ENCODE peak calls at places on chromosomes 7 and 10, in seven cellular contexts. R is H1, G is SK-N-SH, H is HCT116, N is HepG2, A is K562, Y is GM12878. C is an unnamed sample.

GRCh38 chr10:33180390-33180789 is 154.1 kb downstream of the NRP1 start:
- DNase-seq in R (no peak), G (no peak), H (no peak), N (peak; percentile 4), A (no peak), Y (no peak), C (no peak)

GRCh38 chr7:42080831-42081230 is 156.2 kb downstream of the GLI3 start:
- DNase-seq in R (no peak), G (no peak), H (no peak), N (no peak), A (no peak), Y (no peak), C (no peak)

GRCh38 chr10:70328987-70329386 is 45.2 kb upstream of the NPFFR1 start:
- DNase-seq in R (no peak), G (no peak), H (no peak), N (no peak), A (no peak), Y (no peak), C (no peak)

GRCh38 chr10:105063796-105064195 is 422.7 kb downstream of the SORCS3 start:
- DNase-seq in R (peak; percentile 71), G (peak; percentile 52), H (peak; percentile 2), N (peak; percentile 5), A (no peak), Y (no peak), C (peak; percentile 4)

GRCh38 chr7:30285531-30286284 is 1.3 kb downstream of the ZNRF2 start:
- DNase-seq in R (peak; percentile 71), G (peak; percentile 73), H (no peak), N (peak; percentile 34), A (no peak), Y (no peak), C (no peak)

GRCh38 chr7:1954366-1955004 is 278.3 kb downstream of the MAD1L1 start:
- DNase-seq in R (no peak), G (no peak), H (no peak), N (no peak), A (peak; percentile 57), Y (no peak), C (no peak)

GRCh38 chr7:43586251-43586900 is 3.5 kb downstream of the STK17A start:
- DNase-seq in R (no peak), G (no peak), H (no peak), N (peak; percentile 82), A (no peak), Y (no peak), C (no peak)

GRCh38 chr7:128913856-128914565 is 3.5 kb upstream of the KCP start:
- DNase-seq in R (peak; percentile 35), G (peak; percentile 37), H (no peak), N (no peak), A (no peak), Y (no peak), C (no peak)

GRCh38 chr7:149708026-149708425 is 65.4 kb downstream of the ZNF467 start:
- DNase-seq in R (no peak), G (no peak), H (no peak), N (no peak), A (peak; percentile 3), Y (no peak), C (no peak)

GRCh38 chr10:24310104-24310503 is 101.2 kb downstream of the KIAA1217 start:
- DNase-seq in R (no peak), G (no peak), H (no peak), N (no peak), A (no peak), Y (no peak), C (no peak)

GRCh38 chr7:121178869-121179497 is 149.8 kb upstream of the WNT16 start:
- DNase-seq in R (no peak), G (no peak), H (no peak), N (no peak), A (no peak), Y (no peak), C (no peak)

GRCh38 chr7:121180436-121181063 is 148.2 kb upstream of the WNT16 start:
- DNase-seq in R (no peak), G (no peak), H (no peak), N (no peak), A (no peak), Y (peak; percentile 79), C (no peak)

GRCh38 chr7:121181357-121181756 is 147.4 kb upstream of the WNT16 start:
- DNase-seq in R (no peak), G (no peak), H (no peak), N (no peak), A (no peak), Y (no peak), C (no peak)

GRCh38 chr7:121182902-121183301 is 145.9 kb upstream of the WNT16 start:
- DNase-seq in R (no peak), G (no peak), H (no peak), N (no peak), A (no peak), Y (no peak), C (no peak)

GRCh38 chr7:121182281-121182680 is 146.5 kb upstream of the WNT16 start:
- DNase-seq in R (no peak), G (no peak), H (no peak), N (no peak), A (no peak), Y (no peak), C (no peak)
- TF ChIP-seq JUND in R (no peak), G (no peak), H (no peak), N (no peak), A (no peak), Y (no peak), C (no peak)

GRCh38 chr10:79124066-79124465 is 55.3 kb downstream of the ZMIZ1 start:
- DNase-seq in R (no peak), G (no peak), H (no peak), N (no peak), A (no peak), Y (no peak), C (no peak)
- TF ChIP-seq JUND in R (no peak), G (no peak), H (no peak), N (no peak), A (no peak), Y (no peak), C (no peak)

DNA sequence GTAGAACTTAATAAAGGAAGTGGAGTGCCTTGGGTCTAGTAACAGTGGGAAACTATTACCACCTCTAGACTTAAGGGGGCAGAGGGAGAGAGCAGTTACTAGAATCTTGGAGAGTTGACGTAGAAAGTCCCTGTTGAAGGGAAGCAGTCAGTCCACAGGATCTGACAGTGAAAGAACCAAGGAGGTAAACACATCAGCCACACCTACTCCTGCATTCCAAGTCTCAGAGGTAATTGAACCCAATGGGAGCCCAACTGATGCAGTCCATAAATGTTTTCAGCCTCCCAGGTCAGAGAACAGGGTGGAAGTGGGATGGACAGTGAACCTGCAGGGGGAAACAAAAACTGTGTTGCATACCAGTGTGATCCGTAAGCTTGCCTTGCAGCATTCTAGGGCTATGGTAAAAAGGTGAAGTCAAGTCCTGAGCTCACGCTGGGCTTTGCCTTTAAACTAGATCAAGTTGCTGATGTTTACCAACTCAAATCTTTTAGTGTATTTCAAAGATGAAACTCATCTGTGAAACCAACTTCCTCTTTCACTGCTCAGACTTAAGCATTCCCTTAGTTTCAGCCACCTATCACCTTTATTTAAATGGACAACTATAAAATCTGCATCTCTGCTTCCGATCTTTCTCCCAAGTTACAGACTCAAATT is 57.2 kb downstream of the SLC16A12 start:
- DNase-seq in R (peak; percentile 49), G (no peak), H (no peak), N (no peak), A (no peak), Y (no peak), C (peak; percentile 49)
- TF ChIP-seq JUND in R (no peak), G (no peak), H (no peak), N (no peak), A (no peak), Y (no peak), C (no peak)

DNA sequence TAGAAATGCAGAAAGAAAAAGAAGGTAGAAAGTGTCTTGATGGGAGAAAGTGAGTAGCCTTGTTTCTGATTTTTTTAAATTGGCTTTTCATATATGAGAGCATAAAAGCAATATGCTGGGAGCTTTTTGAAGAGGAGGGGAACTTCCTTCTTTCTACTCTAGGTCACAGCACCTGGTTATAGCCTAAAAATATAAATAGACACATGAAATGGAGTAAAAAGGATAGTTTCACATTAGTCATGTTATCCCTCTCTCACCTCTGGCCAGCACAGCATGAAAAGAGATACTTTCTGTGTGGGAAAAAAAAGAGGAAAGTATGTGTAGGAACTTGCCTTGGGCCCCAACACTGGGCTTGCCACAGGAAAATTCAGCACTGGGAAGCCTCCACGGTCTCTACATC is 292.2 kb upstream of the ZWINT start:
- DNase-seq in R (no peak), G (no peak), H (no peak), N (no peak), A (no peak), Y (no peak), C (no peak)
- TF ChIP-seq JUND in R (no peak), G (no peak), H (no peak), N (no peak), A (no peak), Y (no peak), C (no peak)

GRCh38 chr7:106573125-106573663 is 87.8 kb downstream of the CCDC71L start:
- DNase-seq in R (no peak), G (no peak), H (no peak), N (no peak), A (no peak), Y (no peak), C (no peak)
- TF ChIP-seq JUND in R (no peak), G (no peak), H (no peak), N (no peak), A (peak; percentile 30), Y (no peak), C (no peak)

C was measured in T47D.